ENCODE peak calls at places on chromosomes 16 and 17, in four cellular contexts. E is PC-9, F is AG04450, Y is lung. G is an unnamed sample.

GRCh38 chr17:2435181-2435741 is 34.4 kb upstream of the MNT start:
- DNase-seq in Y (no peak), F (no peak), E (no peak), G (no peak)

GRCh38 chr16:3610698-3611144 is 685 bp downstream of the SLX4 start:
- DNase-seq in E (no peak), F (no peak), Y (no peak), G (no peak)

GRCh38 chr16:71515026-71515425 is 11.2 kb upstream of the CHST4 start:
- DNase-seq in E (peak), F (no peak), Y (no peak), G (no peak)

GRCh38 chr16:86375370-86375769 is 135.0 kb upstream of the FOXF1 start:
- DNase-seq in F (peak), E (no peak), Y (no peak), G (no peak)

GRCh38 chr17:13568746-13569739 is 32.7 kb downstream of the HS3ST3A1 start:
- DNase-seq in Y (no peak), E (no peak), F (no peak), G (no peak)

GRCh38 chr17:77677210-77677609 is 281.3 kb upstream of the TNRC6C start:
- DNase-seq in E (no peak), Y (no peak), F (no peak), G (no peak)

GRCh38 chr17:33209671-33210070 is 83.4 kb downstream of the ASIC2 start:
- DNase-seq in Y (no peak), F (no peak), E (no peak), G (no peak)

GRCh38 chr17:12522743-12523181 is 142.9 kb upstream of the MYOCD start:
- DNase-seq in F (no peak), E (no peak), Y (peak), G (no peak)

GRCh38 chr17:63841350-63842172 is 924 bp downstream of the SMARCD2 start:
- DNase-seq in Y (peak), F (no peak), E (no peak), G (peak)

GRCh38 chr16:77585379-77585778 is 136.9 kb upstream of the NUDT7 start:
- DNase-seq in E (no peak), F (no peak), Y (no peak), G (no peak)

GRCh38 chr16:53159781-53160436 is 105.1 kb downstream of the CHD9 start:
- DNase-seq in Y (no peak), F (peak), E (no peak), G (no peak)

GRCh38 chr17:21549107-21549687 is 143.1 kb upstream of the KCNJ18 start:
- DNase-seq in F (no peak), Y (no peak), E (no peak), G (no peak)

GRCh38 chr17:50835563-50836231 is at the start of gene WFIKKN2:
- DNase-seq in E (no peak), Y (no peak), F (no peak), G (no peak)

GRCh38 chr16:65445313-65446260 is 323.7 kb upstream of the CDH11 start:
- DNase-seq in Y (no peak), E (no peak), F (no peak), G (no peak)

GRCh38 chr17:79618383-79619067 is 7.7 kb upstream of the RBFOX3 start:
- DNase-seq in E (no peak), Y (no peak), F (no peak), G (no peak)

GRCh38 chr17:71709974-71710373 is 410.8 kb upstream of the SOX9 start:
- DNase-seq in E (no peak), Y (no peak), F (no peak), G (no peak)

GRCh38 chr17:61414936-61415251 is 15.3 kb downstream of the TBX2 start:
- DNase-seq in E (no peak), Y (no peak), F (no peak), G (no peak)

GRCh38 chr16:75491876-75492275 is 3.4 kb downstream of the CHST6 start:
- DNase-seq in F (no peak), E (peak), Y (no peak), G (no peak)

GRCh38 chr16:30359871-30360170 is 4.7 kb upstream of the CD2BP2 start:
- DNase-seq in Y (no peak), F (no peak), E (no peak), G (no peak)

GRCh38 chr17:40095356-40095943 is 4.9 kb downstream of the NR1D1 start:
- DNase-seq in F (no peak), E (no peak), Y (no peak), G (no peak)
- H3K4me3 ChIP-seq in F (no peak), E (no peak), Y (no peak), G (no peak)

GRCh38 chr17:44216674-44217073 is 2.8 kb downstream of the UBTF start:
- DNase-seq in Y (no peak), E (no peak), F (no peak), G (no peak)
- H3K4me3 ChIP-seq in Y (no peak), E (no peak), F (no peak), G (no peak)

GRCh38 chr17:8409966-8410881 is 12.6 kb upstream of the RNF222 start:
- DNase-seq in F (peak), E (peak), Y (peak), G (peak)
- H3K4me3 ChIP-seq in F (no peak), E (no peak), Y (no peak), G (no peak)

GRCh38 chr16:68447721-68448359 is 468 bp downstream of the SMPD3 start:
- DNase-seq in Y (no peak), F (no peak), E (no peak), G (no peak)
- H3K4me3 ChIP-seq in Y (peak), F (peak), E (no peak), G (peak)

GRCh38 chr16:58098207-58099096 is 30.7 kb downstream of the CFAP20 start:
- DNase-seq in Y (no peak), F (no peak), E (peak), G (no peak)

GRCh38 chr16:58096249-58096648 is 32.9 kb downstream of the CFAP20 start:
- DNase-seq in Y (no peak), E (peak), F (no peak), G (no peak)

GRCh38 chr16:58099097-58099955 is 29.9 kb downstream of the CFAP20 start:
- DNase-seq in Y (no peak), F (no peak), E (no peak), G (no peak)

GRCh38 chr16:58094791-58095574 is 34.2 kb downstream of the CFAP20 start:
- DNase-seq in F (no peak), Y (no peak), E (no peak), G (no peak)

DNA sequence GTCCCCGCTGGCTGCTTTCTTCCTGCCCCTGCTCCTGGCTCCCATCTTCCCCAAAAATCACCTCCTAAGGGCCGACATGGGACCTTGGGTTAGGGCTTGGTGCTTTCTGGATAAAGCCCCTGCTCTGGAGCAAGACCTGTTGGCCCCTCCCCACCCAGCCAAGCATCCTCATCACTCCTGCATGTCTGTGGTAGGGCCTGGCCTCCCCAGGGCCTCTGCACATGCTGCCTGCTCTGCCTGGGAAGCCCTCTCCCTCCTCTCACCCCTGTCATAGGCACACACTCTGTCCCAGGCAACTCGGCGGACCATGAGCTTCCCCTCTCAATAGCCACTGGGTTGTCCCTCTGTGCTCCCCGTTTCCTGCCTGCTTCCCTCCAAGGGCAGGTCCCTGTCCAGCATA is 35.2 kb downstream of the CFAP20 start:
- DNase-seq in Y (no peak), E (no peak), F (no peak), G (no peak)
- H3K4me3 ChIP-seq in Y (no peak), E (no peak), F (no peak), G (no peak)

GRCh38 chr16:19523184-19523558 is 571 bp upstream of the CCP110 start:
- DNase-seq in E (no peak), F (no peak), Y (no peak), G (no peak)
- H3K4me3 ChIP-seq in E (peak), F (no peak), Y (no peak), G (no peak)

DNA sequence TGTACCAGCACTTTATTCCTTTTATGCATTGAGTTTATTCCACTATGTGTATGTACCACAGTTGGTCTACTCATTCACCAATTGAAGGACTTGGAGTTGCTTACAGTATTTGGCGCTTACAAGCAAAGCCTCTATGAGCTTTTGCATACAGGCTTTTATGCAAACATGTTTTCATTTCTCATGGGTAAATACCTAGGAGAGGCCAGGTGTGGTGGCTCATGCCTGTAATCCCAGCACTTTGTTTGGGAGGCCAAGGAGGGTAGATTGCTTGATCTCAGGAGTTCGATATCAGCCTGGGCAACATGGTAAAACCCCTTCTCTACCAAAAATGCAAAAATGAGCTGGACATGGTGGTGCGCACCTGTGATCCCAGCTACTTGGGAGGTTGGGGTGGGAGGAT is 87.3 kb upstream of the CLEC18A start:
- DNase-seq in Y (no peak), E (no peak), F (no peak), G (no peak)
- H3K4me3 ChIP-seq in Y (no peak), E (no peak), F (no peak), G (no peak)

GRCh38 chr16:89061590-89062380 is 31.9 kb upstream of the ACSF3 start:
- DNase-seq in F (no peak), Y (no peak), E (no peak), G (no peak)
- H3K4me3 ChIP-seq in F (no peak), Y (no peak), E (no peak), G (no peak)

GRCh38 chr17:39152134-39152884 is 872 bp upstream of the PLXDC1 start:
- DNase-seq in E (no peak), Y (no peak), F (no peak), G (no peak)
- H3K4me3 ChIP-seq in E (peak), Y (peak), F (peak), G (peak)

DNA sequence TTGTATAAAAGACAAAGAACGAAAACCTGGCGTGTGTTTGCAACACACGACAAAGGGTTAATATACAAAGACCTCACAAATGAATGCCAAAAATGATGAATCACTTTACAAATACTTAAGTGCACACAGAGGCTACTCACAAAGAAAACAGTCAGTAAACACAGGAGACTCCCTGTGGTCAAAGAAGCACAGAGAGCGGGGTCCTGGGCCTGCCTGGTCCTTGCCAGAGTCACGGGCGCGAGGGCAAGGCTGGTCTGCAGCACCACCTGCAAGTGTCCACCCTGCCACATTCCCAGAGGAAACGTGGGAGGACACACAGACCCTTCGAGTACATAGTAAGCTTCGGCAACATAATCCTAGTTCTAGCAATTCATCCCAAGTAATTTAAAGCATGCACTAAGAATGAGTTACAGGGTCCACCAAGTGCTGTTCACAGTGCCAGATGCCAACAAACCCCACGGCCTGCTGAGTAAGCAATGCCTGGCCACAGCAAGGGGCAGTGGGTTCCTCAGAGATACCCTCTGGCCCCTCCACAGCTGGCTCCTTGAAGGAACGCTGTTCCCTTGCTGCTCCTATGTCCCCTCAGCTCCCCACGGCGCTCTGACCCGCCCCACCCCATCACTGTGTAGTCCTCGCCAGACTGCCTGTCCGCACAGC is 24.6 kb upstream of the FAAP100 start:
- DNase-seq in E (peak), F (no peak), Y (no peak), G (no peak)
- H3K4me3 ChIP-seq in E (peak), F (peak), Y (no peak), G (no peak)